ENCODE peak calls at places on chromosomes 1 and 21, in six cellular contexts. One of them, this sample, is unnamed.

GRCh38 chr1:94539496-94539895 is 2.1 kb downstream of the F3 start:
- DNase-seq in K562: no peak
- DNase-seq in GM12878: no peak
- DNase-seq in SK-N-SH: no peak
- DNase-seq in H1: no peak
- DNase-seq in HCT116: no peak
- DNase-seq in this sample: no peak

GRCh38 chr1:20634065-20634593 is 871 bp downstream of the PINK1 start:
- DNase-seq in HCT116: no peak
- DNase-seq in H1: no peak
- DNase-seq in GM12878: peak
- DNase-seq in SK-N-SH: no peak
- DNase-seq in K562: no peak
- DNase-seq in this sample: no peak

GRCh38 chr1:207002731-207003146 is 29.8 kb downstream of the C1orf116 start:
- DNase-seq in K562: no peak
- DNase-seq in HCT116: no peak
- DNase-seq in H1: no peak
- DNase-seq in GM12878: no peak
- DNase-seq in SK-N-SH: no peak
- DNase-seq in this sample: peak

GRCh38 chr1:234532511-234532922 is 53.5 kb upstream of the TARBP1 start:
- DNase-seq in SK-N-SH: no peak
- DNase-seq in HCT116: no peak
- DNase-seq in H1: no peak
- DNase-seq in K562: no peak
- DNase-seq in GM12878: no peak
- DNase-seq in this sample: no peak

GRCh38 chr1:68916227-68916853 is 419.5 kb upstream of the DEPDC1 start:
- DNase-seq in K562: no peak
- DNase-seq in SK-N-SH: no peak
- DNase-seq in H1: no peak
- DNase-seq in HCT116: no peak
- DNase-seq in GM12878: no peak
- DNase-seq in this sample: no peak

GRCh38 chr21:15894596-15894995 is 164.8 kb downstream of the USP25 start:
- DNase-seq in GM12878: no peak
- DNase-seq in K562: no peak
- DNase-seq in HCT116: no peak
- DNase-seq in H1: no peak
- DNase-seq in SK-N-SH: peak
- DNase-seq in this sample: no peak

GRCh38 chr1:179021873-179022272 is 3.8 kb upstream of the FAM20B start:
- DNase-seq in SK-N-SH: peak
- DNase-seq in HCT116: no peak
- DNase-seq in K562: no peak
- DNase-seq in H1: no peak
- DNase-seq in GM12878: no peak
- DNase-seq in this sample: peak

GRCh38 chr1:117447661-117448060 is 80.4 kb downstream of the MAN1A2 start:
- DNase-seq in H1: no peak
- DNase-seq in HCT116: no peak
- DNase-seq in K562: no peak
- DNase-seq in SK-N-SH: no peak
- DNase-seq in GM12878: no peak
- DNase-seq in this sample: no peak

GRCh38 chr21:32772281-32773047 is 909 bp upstream of the PAXBP1 start:
- DNase-seq in SK-N-SH: peak
- DNase-seq in H1: no peak
- DNase-seq in GM12878: peak
- DNase-seq in HCT116: no peak
- DNase-seq in K562: peak
- DNase-seq in this sample: peak

GRCh38 chr1:29062157-29062942 is 61.4 kb downstream of the TMEM200B start:
- DNase-seq in GM12878: no peak
- DNase-seq in HCT116: no peak
- DNase-seq in H1: no peak
- DNase-seq in K562: no peak
- DNase-seq in SK-N-SH: no peak
- DNase-seq in this sample: no peak

GRCh38 chr1:22803833-22804232 is 93.2 kb downstream of the EPHB2 start:
- DNase-seq in K562: no peak
- DNase-seq in SK-N-SH: no peak
- DNase-seq in GM12878: no peak
- DNase-seq in HCT116: no peak
- DNase-seq in H1: no peak
- DNase-seq in this sample: no peak

GRCh38 chr1:228021526-228022030 is 14.8 kb downstream of the WNT3A start:
- DNase-seq in SK-N-SH: no peak
- DNase-seq in GM12878: no peak
- DNase-seq in H1: peak
- DNase-seq in HCT116: no peak
- DNase-seq in K562: no peak
- DNase-seq in this sample: no peak

GRCh38 chr1:160656737-160657476 is 10.1 kb upstream of the SLAMF1 start:
- DNase-seq in HCT116: no peak
- DNase-seq in H1: no peak
- DNase-seq in SK-N-SH: no peak
- DNase-seq in K562: no peak
- DNase-seq in GM12878: no peak
- DNase-seq in this sample: no peak

GRCh38 chr1:207414606-207415108 is 39.5 kb upstream of the CR2 start:
- DNase-seq in H1: no peak
- DNase-seq in K562: no peak
- DNase-seq in GM12878: peak
- DNase-seq in SK-N-SH: no peak
- DNase-seq in HCT116: no peak
- DNase-seq in this sample: no peak

GRCh38 chr1:222081859-222082258 is 340.0 kb upstream of the DUSP10 start:
- DNase-seq in K562: no peak
- DNase-seq in GM12878: no peak
- DNase-seq in HCT116: no peak
- DNase-seq in H1: no peak
- DNase-seq in SK-N-SH: no peak
- DNase-seq in this sample: no peak

GRCh38 chr1:204075116-204075636 is 2.3 kb downstream of the SOX13 start:
- DNase-seq in K562: no peak
- DNase-seq in GM12878: no peak
- DNase-seq in HCT116: no peak
- DNase-seq in H1: no peak
- DNase-seq in SK-N-SH: no peak
- DNase-seq in this sample: no peak

GRCh38 chr1:31423418-31423947 is 10.5 kb downstream of the SERINC2 start:
- DNase-seq in SK-N-SH: no peak
- DNase-seq in K562: no peak
- DNase-seq in H1: no peak
- DNase-seq in GM12878: peak
- DNase-seq in HCT116: no peak
- DNase-seq in this sample: no peak

GRCh38 chr1:23019851-23020625 is 770 bp downstream of the KDM1A start:
- DNase-seq in GM12878: no peak
- DNase-seq in H1: no peak
- DNase-seq in SK-N-SH: peak
- DNase-seq in K562: peak
- DNase-seq in HCT116: no peak
- DNase-seq in this sample: no peak

GRCh38 chr1:52532732-52533327 is 20.1 kb downstream of the TUT4 start:
- DNase-seq in H1: no peak
- DNase-seq in SK-N-SH: no peak
- DNase-seq in GM12878: no peak
- DNase-seq in K562: no peak
- DNase-seq in HCT116: no peak
- DNase-seq in this sample: no peak
- TF ChIP-seq JUND in H1: no peak
- TF ChIP-seq JUND in SK-N-SH: no peak
- TF ChIP-seq JUND in GM12878: no peak
- TF ChIP-seq JUND in K562: no peak
- TF ChIP-seq JUND in HCT116: no peak
- TF ChIP-seq JUND in this sample: no peak

GRCh38 chr1:161934278-161934608 is 89.4 kb downstream of the OLFML2B start:
- DNase-seq in K562: no peak
- DNase-seq in GM12878: no peak
- DNase-seq in HCT116: no peak
- DNase-seq in H1: no peak
- DNase-seq in SK-N-SH: no peak
- DNase-seq in this sample: no peak

GRCh38 chr1:161930064-161930463 is 93.6 kb downstream of the OLFML2B start:
- DNase-seq in SK-N-SH: no peak
- DNase-seq in K562: no peak
- DNase-seq in GM12878: no peak
- DNase-seq in H1: no peak
- DNase-seq in HCT116: no peak
- DNase-seq in this sample: no peak

GRCh38 chr1:161935264-161935663 is 88.4 kb downstream of the OLFML2B start:
- DNase-seq in H1: no peak
- DNase-seq in HCT116: no peak
- DNase-seq in K562: no peak
- DNase-seq in GM12878: no peak
- DNase-seq in SK-N-SH: no peak
- DNase-seq in this sample: no peak

GRCh38 chr1:161933592-161934277 is 89.9 kb downstream of the OLFML2B start:
- DNase-seq in K562: no peak
- DNase-seq in SK-N-SH: no peak
- DNase-seq in HCT116: no peak
- DNase-seq in GM12878: no peak
- DNase-seq in H1: no peak
- DNase-seq in this sample: no peak

GRCh38 chr1:161932668-161933067 is 91.0 kb downstream of the OLFML2B start:
- DNase-seq in HCT116: no peak
- DNase-seq in H1: no peak
- DNase-seq in K562: no peak
- DNase-seq in GM12878: no peak
- DNase-seq in SK-N-SH: no peak
- DNase-seq in this sample: no peak
- TF ChIP-seq JUND in HCT116: no peak
- TF ChIP-seq JUND in H1: no peak
- TF ChIP-seq JUND in K562: no peak
- TF ChIP-seq JUND in GM12878: no peak
- TF ChIP-seq JUND in SK-N-SH: no peak
- TF ChIP-seq JUND in this sample: no peak

DNA sequence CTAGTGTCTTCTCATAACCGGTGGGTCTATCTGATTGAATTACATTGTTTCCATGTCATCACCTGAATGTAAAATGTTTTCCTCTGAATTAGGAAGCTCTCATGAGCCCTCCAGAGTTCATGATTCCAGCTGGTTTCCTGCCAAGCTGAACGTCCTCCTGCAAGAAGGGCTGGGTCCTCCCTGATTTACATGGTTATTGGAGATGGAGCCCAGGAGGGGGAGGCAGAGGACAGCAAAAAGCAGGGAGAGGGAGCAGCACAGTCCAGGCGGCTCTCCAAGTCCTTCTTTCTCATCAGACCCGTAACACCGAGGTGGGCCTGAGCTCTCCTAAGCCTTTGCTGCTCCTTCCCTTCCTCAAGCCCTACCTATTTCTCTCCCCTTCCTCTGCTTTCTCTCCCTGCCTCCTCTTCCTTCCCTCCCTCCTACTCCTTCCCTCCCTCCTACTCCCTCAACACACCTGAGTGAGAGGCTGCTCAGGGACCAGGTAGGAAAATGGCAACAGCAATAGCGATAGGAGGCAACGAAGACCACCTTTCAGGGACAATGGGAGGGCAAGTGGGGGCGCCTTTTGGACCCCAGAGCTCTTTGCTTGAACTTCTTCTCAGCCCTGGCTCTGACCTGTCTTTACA is 265.9 kb downstream of the PRDM2 start:
- DNase-seq in H1: peak
- DNase-seq in GM12878: no peak
- DNase-seq in K562: peak
- DNase-seq in HCT116: peak
- DNase-seq in SK-N-SH: peak
- DNase-seq in this sample: peak
- TF ChIP-seq JUND in H1: no peak
- TF ChIP-seq JUND in GM12878: no peak
- TF ChIP-seq JUND in K562: no peak
- TF ChIP-seq JUND in HCT116: no peak
- TF ChIP-seq JUND in SK-N-SH: no peak
- TF ChIP-seq JUND in this sample: no peak

DNA sequence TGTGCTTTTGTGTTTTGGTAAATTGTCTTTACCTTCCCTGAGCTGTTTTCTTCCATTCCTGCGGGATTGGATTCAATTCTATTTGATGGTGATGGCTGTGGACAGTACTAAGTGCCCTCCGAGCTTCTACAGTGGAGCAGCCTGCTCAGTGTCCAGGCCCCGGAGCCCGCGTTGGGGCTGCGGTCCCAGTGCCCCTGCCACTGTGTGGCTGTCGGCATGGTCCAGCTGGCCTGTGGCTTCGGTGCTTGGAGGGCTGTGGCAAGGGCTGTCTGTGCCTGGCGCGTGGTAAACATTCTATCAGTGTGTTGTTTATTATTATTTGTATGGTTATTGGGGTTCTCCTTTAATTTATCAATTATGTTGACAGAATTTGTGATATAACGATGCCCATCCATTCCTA is 109.1 kb upstream of the COL6A1 start:
- DNase-seq in SK-N-SH: no peak
- DNase-seq in HCT116: no peak
- DNase-seq in GM12878: no peak
- DNase-seq in H1: no peak
- DNase-seq in K562: no peak
- DNase-seq in this sample: no peak
- TF ChIP-seq JUND in SK-N-SH: no peak
- TF ChIP-seq JUND in HCT116: no peak
- TF ChIP-seq JUND in GM12878: no peak
- TF ChIP-seq JUND in H1: no peak
- TF ChIP-seq JUND in K562: no peak
- TF ChIP-seq JUND in this sample: no peak

GRCh38 chr1:185601189-185601588 is 133.0 kb upstream of the HMCN1 start:
- DNase-seq in H1: no peak
- DNase-seq in GM12878: no peak
- DNase-seq in HCT116: no peak
- DNase-seq in K562: no peak
- DNase-seq in SK-N-SH: no peak
- DNase-seq in this sample: no peak

GRCh38 chr1:185598326-185598725 is 135.9 kb upstream of the HMCN1 start:
- DNase-seq in K562: no peak
- DNase-seq in HCT116: no peak
- DNase-seq in SK-N-SH: no peak
- DNase-seq in H1: no peak
- DNase-seq in GM12878: no peak
- DNase-seq in this sample: no peak

GRCh38 chr1:185608166-185608565 is 126.0 kb upstream of the HMCN1 start:
- DNase-seq in HCT116: no peak
- DNase-seq in H1: no peak
- DNase-seq in GM12878: peak
- DNase-seq in K562: no peak
- DNase-seq in SK-N-SH: no peak
- DNase-seq in this sample: no peak

DNA sequence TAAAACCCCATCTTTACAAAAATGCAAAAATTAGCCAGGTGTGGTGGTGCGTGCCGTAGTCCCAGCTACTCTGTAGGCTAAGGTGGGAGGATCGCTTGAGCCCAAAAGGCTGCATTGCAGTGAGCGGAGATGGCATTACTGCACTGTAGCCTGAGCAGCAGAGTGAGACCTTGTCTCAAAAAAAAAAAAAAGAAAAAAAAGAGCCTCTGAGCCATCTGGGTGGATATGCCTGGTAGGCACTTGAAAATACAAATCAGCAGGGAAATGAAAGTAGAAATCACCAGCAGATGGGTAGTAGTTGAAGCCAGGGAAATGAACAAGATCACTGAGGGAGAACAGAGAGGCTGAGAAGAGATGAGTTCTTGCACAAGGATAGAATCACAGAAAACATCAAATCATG is 131.0 kb upstream of the HMCN1 start:
- DNase-seq in GM12878: peak
- DNase-seq in HCT116: no peak
- DNase-seq in K562: no peak
- DNase-seq in H1: no peak
- DNase-seq in SK-N-SH: no peak
- DNase-seq in this sample: no peak
- TF ChIP-seq JUND in GM12878: no peak
- TF ChIP-seq JUND in HCT116: no peak
- TF ChIP-seq JUND in K562: no peak
- TF ChIP-seq JUND in H1: no peak
- TF ChIP-seq JUND in SK-N-SH: no peak
- TF ChIP-seq JUND in this sample: no peak

This sample was measured in T47D.